ENCODE peak calls at places on chromosome 22, in five cellular contexts. T is heart left ventricle, O is H1, B is uterus, H is transverse colon. N is an unnamed sample.

GRCh38 chr22:23862103-23862502 is 4.4 kb downstream of the SLC2A11 start:
- DNase-seq in H (no peak), B (no peak), O (peak; percentile 55), T (no peak), N (no peak)

GRCh38 chr22:35172452-35172851 is 84.8 kb upstream of the HMGXB4 start:
- DNase-seq in H (no peak), T (no peak), B (no peak), O (no peak), N (no peak)

GRCh38 chr22:49823289-49824045 is 4.2 kb downstream of the BRD1 start:
- DNase-seq in H (no peak), T (no peak), B (no peak), O (no peak), N (no peak)

GRCh38 chr22:36865346-36865745 is 4.5 kb downstream of the NCF4 start:
- DNase-seq in T (no peak), B (no peak), O (no peak), H (no peak), N (no peak)

GRCh38 chr22:20999350-21000214 is 2.3 kb downstream of the THAP7 start:
- DNase-seq in H (no peak), B (no peak), O (no peak), T (no peak), N (no peak)

GRCh38 chr22:40449676-40450035 is 79.3 kb downstream of the SGSM3 start:
- DNase-seq in T (no peak), O (no peak), H (no peak), B (no peak), N (no peak)

GRCh38 chr22:20885557-20886323 is 26.9 kb downstream of the SNAP29 start:
- DNase-seq in O (peak; percentile 90), H (peak; percentile 90), T (peak; percentile 77), B (peak; percentile 70), N (no peak)

GRCh38 chr22:48663297-48663696 is 1164.4 kb downstream of the BRD1 start:
- DNase-seq in B (no peak), O (no peak), T (no peak), H (no peak), N (no peak)

GRCh38 chr22:44797181-44797720 is 44.9 kb downstream of the ARHGAP8 start:
- DNase-seq in B (no peak), H (no peak), O (no peak), T (no peak), N (no peak)

GRCh38 chr22:35631597-35631996 is 14.5 kb upstream of the MB start:
- DNase-seq in O (peak; percentile 85), T (no peak), H (peak; percentile 73), B (no peak), N (no peak)

GRCh38 chr22:49482811-49483210 is 344.9 kb downstream of the BRD1 start:
- DNase-seq in B (no peak), T (no peak), H (no peak), O (no peak), N (no peak)

GRCh38 chr22:43792905-43793304 is 19.2 kb downstream of the EFCAB6 start:
- DNase-seq in B (no peak), O (no peak), H (no peak), T (no peak), N (no peak)

GRCh38 chr22:36629320-36629719 is 74.2 kb downstream of the CACNG2 start:
- DNase-seq in B (no peak), H (no peak), T (no peak), O (no peak), N (no peak)

GRCh38 chr22:25076281-25076680 is 123.4 kb upstream of the CRYBB3 start:
- DNase-seq in H (no peak), B (no peak), O (no peak), T (no peak), N (no peak)

GRCh38 chr22:29380032-29380781 is 8.2 kb downstream of the AP1B1 start:
- DNase-seq in T (no peak), B (no peak), H (no peak), O (no peak), N (no peak)

GRCh38 chr22:22986640-22987039 is 83.7 kb upstream of the GNAZ start:
- DNase-seq in H (no peak), B (no peak), T (no peak), O (no peak), N (no peak)

GRCh38 chr22:33850724-33851123 is 69.6 kb downstream of the LARGE1 start:
- DNase-seq in O (no peak), B (no peak), T (no peak), H (no peak), N (no peak)

GRCh38 chr22:19882446-19883381 is 28.0 kb upstream of the GNB1L start:
- DNase-seq in H (no peak), O (peak; percentile 43), B (peak; percentile 13), T (peak; percentile 16), N (no peak)
- H3K27ac ChIP-seq in H (peak overlapping the region; percentile 56), O (no peak overlapping the region), B (no peak overlapping the region), T (no peak overlapping the region), N (peak overlapping the region; percentile 26)

DNA sequence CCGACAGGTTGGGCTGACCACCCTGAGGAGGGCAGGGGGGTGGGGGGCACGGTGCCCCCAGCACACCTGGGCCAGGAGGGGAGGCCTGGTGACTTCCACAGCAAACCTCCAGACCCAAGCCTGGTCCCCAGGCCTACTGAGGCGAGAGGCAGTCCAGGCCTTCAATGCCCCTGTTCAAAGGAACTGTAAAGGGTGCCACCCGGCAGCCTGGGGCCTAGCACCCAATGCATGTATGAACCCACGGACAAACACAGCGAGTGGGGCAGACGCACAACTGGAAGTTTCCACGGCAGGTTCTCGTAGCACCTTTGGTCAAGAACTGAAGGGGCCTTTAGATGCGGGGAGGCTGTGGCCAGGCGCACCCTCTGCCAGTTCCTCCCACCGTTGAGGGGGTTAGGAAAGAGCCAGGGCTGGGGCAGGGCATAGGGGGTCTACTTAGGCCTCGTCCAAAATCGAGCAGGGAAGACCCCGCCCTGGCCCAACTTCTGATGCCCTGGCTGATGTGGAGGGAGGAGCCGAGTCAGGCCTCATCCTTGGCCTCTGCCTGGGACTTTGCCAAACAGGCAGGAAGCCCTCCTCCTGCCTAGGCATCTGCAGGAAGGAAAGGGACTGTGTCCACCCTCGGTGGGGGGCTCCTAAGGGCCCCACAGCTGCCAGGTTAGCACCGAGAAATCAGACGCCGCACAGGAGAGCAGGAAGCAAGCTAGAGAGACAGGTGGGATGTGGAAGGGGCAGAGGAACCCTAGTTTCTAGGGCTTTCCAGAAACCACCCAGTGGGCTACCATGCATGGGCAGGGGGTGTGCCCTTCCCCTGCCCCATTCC is 6.6 kb downstream of the CBX6 start:
- DNase-seq in B (no peak), H (no peak), O (no peak), T (no peak), N (no peak)
- H3K27ac ChIP-seq in B (peak overlapping the region; percentile 63), H (peak overlapping the region; percentile 59), O (peak overlapping the region; percentile 72), T (peak overlapping the region; percentile 82), N (peak overlapping the region; percentile 69)

GRCh38 chr22:46835288-46835687 is 72.8 kb downstream of the TBC1D22A start:
- DNase-seq in O (no peak), H (no peak), T (no peak), B (no peak), N (no peak)

GRCh38 chr22:46830841-46831240 is 68.4 kb downstream of the TBC1D22A start:
- DNase-seq in B (no peak), T (no peak), H (no peak), O (peak; percentile 20), N (no peak)

GRCh38 chr22:46830001-46830715 is 67.7 kb downstream of the TBC1D22A start:
- DNase-seq in B (no peak), H (peak; percentile 34), O (peak; percentile 37), T (peak; percentile 54), N (no peak)

GRCh38 chr22:46833228-46833627 is 70.8 kb downstream of the TBC1D22A start:
- DNase-seq in O (peak; percentile 63), B (no peak), T (no peak), H (no peak), N (no peak)

GRCh38 chr22:46835693-46836092 is 73.2 kb downstream of the TBC1D22A start:
- DNase-seq in H (no peak), O (no peak), B (no peak), T (no peak), N (no peak)
- H3K27ac ChIP-seq in H (no peak overlapping the region), O (no peak overlapping the region), B (no peak overlapping the region), T (no peak overlapping the region), N (no peak overlapping the region)

GRCh38 chr22:45804319-45804985 is 132.8 kb downstream of the ATXN10 start:
- DNase-seq in T (no peak), B (no peak), H (no peak), O (no peak), N (no peak)
- H3K27ac ChIP-seq in T (no peak overlapping the region), B (no peak overlapping the region), H (peak overlapping the region; percentile 7), O (no peak overlapping the region), N (peak overlapping the region; percentile 60)